ENCODE peak calls at places on chromosomes 13 and 19, in seven cellular contexts. H is 8988T; F is A172; W is CD8-positive, alpha-beta memory T cell; T is NCI-H748 treated with DMSO at 0.1 percent for 48 hours; D is HuH-7; V is psoas muscle. Z is an unnamed sample.

GRCh38 chr13:49869514-49869913 is 66.6 kb downstream of the SPRYD7 start:
- DNase-seq in V (no peak), H (peak), T (no peak), D (peak), F (peak), W (no peak), Z (no peak)

GRCh38 chr19:30226464-30227070 is 145.6 kb upstream of the ZNF536 start:
- DNase-seq in F (no peak), D (no peak), H (no peak), V (no peak), W (no peak), T (peak), Z (no peak)

GRCh38 chr19:18895038-18895827 is 725 bp downstream of the CERS1 start:
- DNase-seq in W (no peak), D (peak), V (peak), F (no peak), H (peak), T (peak), Z (peak)

GRCh38 chr13:113667771-113668490 is 912 bp downstream of the GRK1 start:
- DNase-seq in H (no peak), T (no peak), W (peak), F (no peak), D (no peak), V (peak), Z (no peak)

GRCh38 chr13:31380728-31381127 is 181.0 kb downstream of the B3GLCT start:
- DNase-seq in W (no peak), H (no peak), D (no peak), V (no peak), T (no peak), F (no peak), Z (no peak)

GRCh38 chr13:27358420-27358819 is 66.0 kb upstream of the GTF3A start:
- DNase-seq in T (no peak), V (no peak), H (no peak), D (no peak), F (no peak), W (no peak), Z (no peak)

GRCh38 chr19:1933245-1933644 is 7.7 kb upstream of the CSNK1G2 start:
- DNase-seq in W (no peak), D (no peak), V (no peak), T (no peak), F (no peak), H (no peak), Z (no peak)

GRCh38 chr13:113882716-113883115 is 18.8 kb upstream of the GAS6 start:
- DNase-seq in D (no peak), T (no peak), H (no peak), F (no peak), W (no peak), V (no peak), Z (no peak)

GRCh38 chr13:35549481-35549880 is 73.0 kb upstream of the MAB21L1 start:
- DNase-seq in W (no peak), T (no peak), F (peak), V (no peak), H (no peak), D (no peak), Z (no peak)

Z was measured in NCI-H510A treated with DMSO at 0.1 percent for 48 hours.